ENCODE peak calls at places on chromosomes 3 and 15, in four cellular contexts. F is Peyer's patch, G is NT2/D1, A is MM.1S. E is an unnamed sample.

GRCh38 chr15:61687651-61688050 is 372.6 kb downstream of the VPS13C start:
- DNase-seq in F (no peak), A (no peak), G (no peak), E (no peak)

GRCh38 chr3:155431856-155432570 is 138.5 kb upstream of the STRIT1 start:
- DNase-seq in F (no peak), A (peak; percentile 81), G (no peak), E (no peak)

GRCh38 chr3:47781326-47781684 is 388 bp downstream of the SMARCC1 start:
- DNase-seq in F (peak; percentile 81), G (no peak), A (peak; percentile 61), E (peak; percentile 55)

GRCh38 chr3:197298341-197298857 is at the start of gene DLG1:
- DNase-seq in A (peak; percentile 94), F (peak; percentile 96), G (peak; percentile 73), E (peak; percentile 88)

GRCh38 chr3:47283596-47284364 is 1.0 kb downstream of the KLHL18 start:
- DNase-seq in A (peak; percentile 8), F (peak; percentile 53), G (no peak), E (peak; percentile 6)

GRCh38 chr3:36394176-36394575 is 13.9 kb downstream of the STAC start:
- DNase-seq in F (no peak), G (no peak), A (no peak), E (no peak)

GRCh38 chr3:165748094-165748493 is 89.1 kb downstream of the BCHE start:
- DNase-seq in G (no peak), A (no peak), F (no peak), E (no peak)

GRCh38 chr15:79846539-79846938 is 50.3 kb downstream of the MTHFS start:
- DNase-seq in A (no peak), F (no peak), G (no peak), E (no peak)

DNA sequence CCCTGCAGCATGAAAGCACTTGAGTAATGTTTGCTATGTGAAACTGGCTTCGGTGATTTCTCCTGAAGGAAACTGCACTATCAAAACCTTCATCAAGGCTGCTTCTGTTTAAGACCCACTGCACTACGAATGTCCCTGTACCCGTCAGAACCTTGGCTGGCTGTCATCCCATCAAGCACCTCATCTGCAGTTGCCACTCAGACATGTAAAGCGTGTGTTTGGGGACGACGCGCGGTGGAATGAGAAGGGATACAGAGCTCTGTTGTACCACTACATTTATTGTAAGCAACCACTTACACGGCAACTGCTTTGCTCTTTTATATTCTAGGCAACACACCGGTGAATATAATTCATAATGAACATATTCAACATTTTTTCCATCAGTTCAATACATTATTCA is 147.6 kb downstream of the TIGIT start:
- DNase-seq in A (no peak), G (no peak), F (no peak), E (no peak)
- H3K4me1 ChIP-seq in A (no peaks in the 10 kb centered on the region), G (no peaks in the 10 kb centered on the region), F (no peaks in the 10 kb centered on the region), E (no peaks in the 10 kb centered on the region)

GRCh38 chr3:50605901-50606326 is 5.7 kb downstream of the CISH start:
- DNase-seq in F (no peak), G (no peak), A (no peak), E (no peak)
- H3K4me1 ChIP-seq in F (peaks cover 30% of the 10 kb centered on the region), G (peaks cover 21% of the 10 kb centered on the region), A (peaks cover 11% of the 10 kb centered on the region), E (peaks cover 98% of the 10 kb centered on the region)

DNA sequence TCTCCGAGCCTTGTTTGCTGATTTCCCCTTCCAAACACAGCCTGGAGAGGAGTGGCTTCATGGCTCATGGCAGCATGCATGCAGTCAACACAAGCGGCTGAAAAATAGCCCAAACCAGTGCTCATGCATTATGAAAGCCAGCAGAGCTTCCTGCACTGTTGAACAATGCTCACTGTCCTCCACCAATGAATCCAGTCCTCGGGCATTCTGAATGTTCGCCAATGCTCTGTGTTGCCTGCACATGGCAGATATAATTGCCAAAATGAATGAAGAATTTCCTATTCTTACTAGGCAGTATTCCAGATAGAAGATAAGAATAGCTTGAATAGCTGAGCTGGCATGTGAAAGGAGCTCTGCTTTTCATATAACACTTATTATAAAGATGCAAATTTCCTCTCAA is 252.7 kb downstream of the ROBO1 start:
- DNase-seq in G (no peak), F (no peak), A (no peak), E (no peak)
- H3K4me1 ChIP-seq in G (no peaks in the 10 kb centered on the region), F (no peaks in the 10 kb centered on the region), A (peaks cover 5% of the 10 kb centered on the region), E (no peaks in the 10 kb centered on the region)

DNA sequence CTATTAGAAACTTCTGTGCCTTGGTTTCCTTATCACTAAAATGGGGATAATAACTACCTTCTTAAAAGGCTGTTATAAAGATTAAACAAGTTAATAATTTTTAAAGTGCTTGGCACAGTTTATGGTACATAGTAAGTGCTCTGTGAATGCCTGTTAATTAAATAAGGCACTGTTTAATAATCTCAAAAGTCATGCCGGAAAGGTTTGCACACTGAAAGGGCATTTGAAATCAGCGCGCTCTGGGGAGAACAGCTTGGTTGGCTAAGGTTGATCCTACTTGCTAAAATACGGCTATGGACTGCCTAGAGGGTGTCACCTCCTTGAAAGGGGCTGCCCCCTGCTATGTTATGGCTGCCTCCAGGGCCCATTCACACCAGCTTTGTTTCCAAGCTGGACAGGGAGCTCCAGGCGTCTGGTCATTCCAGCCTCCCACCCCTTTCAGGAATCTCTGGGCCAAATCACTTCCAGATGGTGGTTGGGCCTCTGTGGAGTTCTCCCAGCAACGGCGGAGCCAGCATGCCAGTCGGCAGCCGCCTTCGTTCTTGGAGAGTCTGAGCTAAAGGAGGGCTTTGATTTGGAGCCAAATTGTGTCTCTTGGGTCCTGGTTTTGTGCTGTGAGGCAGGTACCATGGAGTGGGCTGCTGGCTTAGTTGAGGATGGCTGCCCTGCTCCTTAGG is 5.9 kb downstream of the FLNB start:
- DNase-seq in A (no peak), F (no peak), G (no peak), E (no peak)
- H3K4me1 ChIP-seq in A (no peaks in the 10 kb centered on the region), F (no peaks in the 10 kb centered on the region), G (peaks cover 10% of the 10 kb centered on the region), E (peaks cover 30% of the 10 kb centered on the region)

GRCh38 chr15:38879909-38880471 is 315.4 kb upstream of the RASGRP1 start:
- DNase-seq in G (no peak), A (no peak), F (peak; percentile 63), E (no peak)
- H3K4me1 ChIP-seq in G (no peaks in the 10 kb centered on the region), A (no peaks in the 10 kb centered on the region), F (no peaks in the 10 kb centered on the region), E (peaks cover 12% of the 10 kb centered on the region)

DNA sequence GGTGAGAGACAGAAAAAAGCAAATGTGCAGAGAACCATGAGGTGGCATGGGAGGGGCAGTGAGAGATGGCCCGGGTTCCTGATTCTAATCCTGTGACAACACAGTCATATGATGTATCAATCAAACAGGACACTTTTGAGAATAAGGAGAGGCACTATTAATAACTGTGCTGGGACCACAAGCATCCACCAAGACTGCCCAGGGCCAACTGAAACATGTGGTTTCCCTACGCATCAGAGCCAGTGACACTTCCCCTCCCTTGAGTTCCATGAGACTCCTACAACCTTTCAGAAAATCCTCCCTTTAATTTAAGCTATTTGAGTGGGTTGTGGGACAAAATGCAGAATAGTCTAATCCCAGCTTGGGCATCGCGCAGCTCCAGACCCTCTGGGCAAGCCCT is 17.4 kb downstream of the SH3BP5 start:
- DNase-seq in A (no peak), F (peak; percentile 44), G (no peak), E (no peak)
- H3K4me1 ChIP-seq in A (peaks cover 20% of the 10 kb centered on the region), F (no peaks in the 10 kb centered on the region), G (peaks cover 10% of the 10 kb centered on the region), E (peaks cover 45% of the 10 kb centered on the region)

DNA sequence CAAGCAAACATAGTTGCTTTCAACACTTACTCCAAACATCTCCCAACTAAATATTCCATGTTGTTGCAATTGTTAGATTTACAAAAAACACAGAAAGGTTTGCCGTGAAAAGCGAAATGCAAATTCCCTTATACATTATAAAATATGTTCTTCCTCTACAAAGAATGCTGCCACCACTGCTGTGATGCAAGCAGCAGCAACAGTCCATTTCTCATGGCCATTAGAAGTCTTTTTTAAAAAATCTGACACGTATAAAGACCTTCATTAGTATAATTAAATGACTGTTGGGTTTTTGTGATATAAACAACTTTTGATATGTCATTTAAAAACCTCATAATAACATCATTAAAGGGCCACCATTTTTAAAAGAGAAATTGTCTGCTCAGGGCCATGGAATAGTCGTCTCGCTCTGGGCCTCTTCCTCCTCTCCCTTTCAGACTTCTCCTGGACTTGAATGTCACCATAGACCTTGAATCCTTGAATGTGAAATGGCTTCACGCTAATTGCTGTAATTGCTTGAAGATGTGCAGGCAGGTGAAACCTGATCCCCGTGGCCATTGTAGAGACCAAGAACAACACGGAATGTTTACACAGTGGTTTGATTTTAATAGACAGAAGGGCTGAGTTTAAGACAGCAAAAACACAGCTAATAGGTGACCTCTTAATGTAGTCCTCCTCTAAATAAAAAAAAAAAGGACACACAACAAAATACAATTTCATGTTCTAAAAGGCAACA is 450.4 kb downstream of the FOXP1 start:
- DNase-seq in F (no peak), G (no peak), A (no peak), E (no peak)
- H3K4me1 ChIP-seq in F (peaks cover 29% of the 10 kb centered on the region), G (no peaks in the 10 kb centered on the region), A (no peaks in the 10 kb centered on the region), E (peaks cover 73% of the 10 kb centered on the region)

GRCh38 chr3:99545941-99546580 is 92.3 kb upstream of the COL8A1 start:
- DNase-seq in A (peak; percentile 54), G (no peak), F (no peak), E (no peak)
- H3K4me1 ChIP-seq in A (peaks cover 39% of the 10 kb centered on the region), G (no peaks in the 10 kb centered on the region), F (no peaks in the 10 kb centered on the region), E (no peaks in the 10 kb centered on the region)

E was measured in CD4-positive, CD25-positive, alpha-beta regulatory T cell.